ENCODE peak calls at places on chromosomes 16 and 17, in nine cellular contexts. One of them, this sample, is unnamed.
A peak's percentile ranks its signal among the peaks of the same experiment; 100 is the strongest.

GRCh38 chr17:80203448-80204092 is 16.6 kb downstream of the SGSH start:
- ATAC-seq in psoas muscle: no peak
- ATAC-seq in lung: no peak
- ATAC-seq in right lobe of liver: no peak
- ATAC-seq in body of pancreas: no peak
- ATAC-seq in CD8-positive, alpha-beta T cell: no peak
- ATAC-seq in upper lobe of left lung: no peak
- ATAC-seq in upper lobe of right lung: no peak
- ATAC-seq in gastrocnemius medialis: no peak
- ATAC-seq in this sample: no peak

GRCh38 chr16:86566966-86567700 is 504 bp downstream of the FOXC2 start:
- ATAC-seq in right lobe of liver: no peak
- ATAC-seq in CD8-positive, alpha-beta T cell: no peak
- ATAC-seq in lung: no peak
- ATAC-seq in upper lobe of left lung: peak; percentile 48
- ATAC-seq in psoas muscle: no peak
- ATAC-seq in upper lobe of right lung: no peak
- ATAC-seq in body of pancreas: no peak
- ATAC-seq in gastrocnemius medialis: no peak
- ATAC-seq in this sample: peak; percentile 44

GRCh38 chr17:39701012-39701783 is 1.3 kb downstream of the ERBB2 start:
- ATAC-seq in body of pancreas: no peak
- ATAC-seq in CD8-positive, alpha-beta T cell: no peak
- ATAC-seq in psoas muscle: no peak
- ATAC-seq in gastrocnemius medialis: no peak
- ATAC-seq in right lobe of liver: no peak
- ATAC-seq in upper lobe of left lung: no peak
- ATAC-seq in upper lobe of right lung: no peak
- ATAC-seq in lung: no peak
- ATAC-seq in this sample: no peak

GRCh38 chr17:1462164-1463112 is 6.4 kb upstream of the CRK start:
- ATAC-seq in gastrocnemius medialis: no peak
- ATAC-seq in CD8-positive, alpha-beta T cell: no peak
- ATAC-seq in body of pancreas: no peak
- ATAC-seq in lung: no peak
- ATAC-seq in right lobe of liver: peak; percentile 34
- ATAC-seq in upper lobe of right lung: no peak
- ATAC-seq in psoas muscle: no peak
- ATAC-seq in upper lobe of left lung: no peak
- ATAC-seq in this sample: no peak

GRCh38 chr17:30005709-30006320 is 64.4 kb downstream of the EFCAB5 start:
- ATAC-seq in lung: no peak
- ATAC-seq in psoas muscle: no peak
- ATAC-seq in right lobe of liver: no peak
- ATAC-seq in gastrocnemius medialis: no peak
- ATAC-seq in upper lobe of left lung: no peak
- ATAC-seq in CD8-positive, alpha-beta T cell: no peak
- ATAC-seq in body of pancreas: no peak
- ATAC-seq in upper lobe of right lung: no peak
- ATAC-seq in this sample: no peak

GRCh38 chr16:48452991-48453760 is 68.0 kb upstream of the SIAH1 start:
- ATAC-seq in upper lobe of right lung: no peak
- ATAC-seq in lung: no peak
- ATAC-seq in right lobe of liver: peak; percentile 33
- ATAC-seq in body of pancreas: no peak
- ATAC-seq in gastrocnemius medialis: peak; percentile 55
- ATAC-seq in psoas muscle: peak; percentile 93
- ATAC-seq in CD8-positive, alpha-beta T cell: no peak
- ATAC-seq in upper lobe of left lung: peak; percentile 12
- ATAC-seq in this sample: no peak

GRCh38 chr16:86387461-86388440 is 122.6 kb upstream of the FOXF1 start:
- ATAC-seq in body of pancreas: no peak
- ATAC-seq in right lobe of liver: peak; percentile 46
- ATAC-seq in gastrocnemius medialis: no peak
- ATAC-seq in upper lobe of left lung: peak; percentile 45
- ATAC-seq in upper lobe of right lung: peak; percentile 46
- ATAC-seq in psoas muscle: no peak
- ATAC-seq in lung: no peak
- ATAC-seq in CD8-positive, alpha-beta T cell: no peak
- ATAC-seq in this sample: no peak

GRCh38 chr16:18839555-18839954 is 38.2 kb upstream of the ARL6IP1 start:
- ATAC-seq in gastrocnemius medialis: peak; percentile 25
- ATAC-seq in upper lobe of right lung: peak; percentile 93
- ATAC-seq in upper lobe of left lung: no peak
- ATAC-seq in body of pancreas: no peak
- ATAC-seq in lung: no peak
- ATAC-seq in CD8-positive, alpha-beta T cell: no peak
- ATAC-seq in right lobe of liver: peak; percentile 92
- ATAC-seq in psoas muscle: peak; percentile 68
- ATAC-seq in this sample: no peak

GRCh38 chr16:57405194-57405593 is 627 bp downstream of the CCL17 start:
- ATAC-seq in upper lobe of right lung: no peak
- ATAC-seq in right lobe of liver: no peak
- ATAC-seq in upper lobe of left lung: no peak
- ATAC-seq in lung: no peak
- ATAC-seq in CD8-positive, alpha-beta T cell: no peak
- ATAC-seq in body of pancreas: no peak
- ATAC-seq in psoas muscle: no peak
- ATAC-seq in gastrocnemius medialis: no peak
- ATAC-seq in this sample: no peak

GRCh38 chr17:37691807-37692206 is 48.6 kb upstream of the DDX52 start:
- ATAC-seq in upper lobe of right lung: no peak
- ATAC-seq in upper lobe of left lung: no peak
- ATAC-seq in body of pancreas: no peak
- ATAC-seq in gastrocnemius medialis: no peak
- ATAC-seq in right lobe of liver: no peak
- ATAC-seq in lung: no peak
- ATAC-seq in CD8-positive, alpha-beta T cell: no peak
- ATAC-seq in psoas muscle: no peak
- ATAC-seq in this sample: no peak

GRCh38 chr17:65794572-65794971 is 233.1 kb upstream of the AXIN2 start:
- ATAC-seq in CD8-positive, alpha-beta T cell: no peak
- ATAC-seq in body of pancreas: no peak
- ATAC-seq in psoas muscle: no peak
- ATAC-seq in gastrocnemius medialis: no peak
- ATAC-seq in upper lobe of right lung: peak; percentile 88
- ATAC-seq in upper lobe of left lung: no peak
- ATAC-seq in right lobe of liver: peak; percentile 70
- ATAC-seq in lung: no peak
- ATAC-seq in this sample: no peak

GRCh38 chr16:4113358-4114256 is 2.6 kb downstream of the ADCY9 start:
- ATAC-seq in right lobe of liver: peak; percentile 61
- ATAC-seq in psoas muscle: peak; percentile 15
- ATAC-seq in CD8-positive, alpha-beta T cell: no peak
- ATAC-seq in upper lobe of left lung: no peak
- ATAC-seq in lung: no peak
- ATAC-seq in upper lobe of right lung: no peak
- ATAC-seq in gastrocnemius medialis: no peak
- ATAC-seq in body of pancreas: no peak
- ATAC-seq in this sample: no peak
- H3K4me3 ChIP-seq in right lobe of liver: peak overlapping the region; percentile 49
- H3K4me3 ChIP-seq in psoas muscle: peak overlapping the region; percentile 83
- H3K4me3 ChIP-seq in CD8-positive, alpha-beta T cell: no peak overlapping the region
- H3K4me3 ChIP-seq in upper lobe of left lung: peak overlapping the region; percentile 26
- H3K4me3 ChIP-seq in lung: peak overlapping the region; percentile 11
- H3K4me3 ChIP-seq in upper lobe of right lung: peak overlapping the region; percentile 76
- H3K4me3 ChIP-seq in gastrocnemius medialis: peak overlapping the region; percentile 82
- H3K4me3 ChIP-seq in body of pancreas: peak overlapping the region; percentile 9
- H3K4me3 ChIP-seq in this sample: peak overlapping the region; percentile 6

GRCh38 chr16:79247386-79247785 is 353.2 kb downstream of the MAF start:
- ATAC-seq in psoas muscle: no peak
- ATAC-seq in right lobe of liver: peak; percentile 70
- ATAC-seq in upper lobe of left lung: no peak
- ATAC-seq in body of pancreas: no peak
- ATAC-seq in CD8-positive, alpha-beta T cell: no peak
- ATAC-seq in upper lobe of right lung: no peak
- ATAC-seq in lung: no peak
- ATAC-seq in gastrocnemius medialis: no peak
- ATAC-seq in this sample: no peak
- H3K36me3 ChIP-seq in psoas muscle: no peaks in the 10 kb centered on the region
- H3K36me3 ChIP-seq in right lobe of liver: no peaks in the 10 kb centered on the region
- H3K36me3 ChIP-seq in upper lobe of left lung: no peaks in the 10 kb centered on the region
- H3K36me3 ChIP-seq in body of pancreas: no peaks in the 10 kb centered on the region
- H3K36me3 ChIP-seq in CD8-positive, alpha-beta T cell: no peaks in the 10 kb centered on the region
- H3K36me3 ChIP-seq in upper lobe of right lung: no peaks in the 10 kb centered on the region
- H3K36me3 ChIP-seq in lung: no peaks in the 10 kb centered on the region
- H3K36me3 ChIP-seq in gastrocnemius medialis: no peaks in the 10 kb centered on the region
- H3K36me3 ChIP-seq in this sample: no peaks in the 10 kb centered on the region

GRCh38 chr17:16286009-16286946 is 67.0 kb downstream of the CENPV start:
- ATAC-seq in CD8-positive, alpha-beta T cell: peak; percentile 93
- ATAC-seq in lung: peak; percentile 82
- ATAC-seq in right lobe of liver: peak; percentile 94
- ATAC-seq in upper lobe of left lung: peak; percentile 94
- ATAC-seq in psoas muscle: peak; percentile 87
- ATAC-seq in body of pancreas: peak; percentile 82
- ATAC-seq in upper lobe of right lung: peak; percentile 95
- ATAC-seq in gastrocnemius medialis: peak; percentile 82
- ATAC-seq in this sample: peak; percentile 93

GRCh38 chr17:16283705-16284104 is 66.7 kb downstream of the PIGL start:
- ATAC-seq in upper lobe of right lung: no peak
- ATAC-seq in right lobe of liver: no peak
- ATAC-seq in gastrocnemius medialis: no peak
- ATAC-seq in lung: no peak
- ATAC-seq in psoas muscle: no peak
- ATAC-seq in body of pancreas: no peak
- ATAC-seq in upper lobe of left lung: no peak
- ATAC-seq in CD8-positive, alpha-beta T cell: no peak
- ATAC-seq in this sample: no peak

GRCh38 chr17:16286947-16287562 is 66.2 kb downstream of the CENPV start:
- ATAC-seq in upper lobe of right lung: no peak
- ATAC-seq in psoas muscle: peak; percentile 18
- ATAC-seq in body of pancreas: no peak
- ATAC-seq in upper lobe of left lung: no peak
- ATAC-seq in CD8-positive, alpha-beta T cell: no peak
- ATAC-seq in right lobe of liver: no peak
- ATAC-seq in gastrocnemius medialis: no peak
- ATAC-seq in lung: no peak
- ATAC-seq in this sample: no peak

GRCh38 chr17:16287563-16288027 is 65.7 kb downstream of the CENPV start:
- ATAC-seq in upper lobe of right lung: peak; percentile 59
- ATAC-seq in body of pancreas: no peak
- ATAC-seq in right lobe of liver: no peak
- ATAC-seq in upper lobe of left lung: peak; percentile 61
- ATAC-seq in CD8-positive, alpha-beta T cell: no peak
- ATAC-seq in gastrocnemius medialis: no peak
- ATAC-seq in lung: peak; percentile 37
- ATAC-seq in psoas muscle: no peak
- ATAC-seq in this sample: no peak

DNA sequence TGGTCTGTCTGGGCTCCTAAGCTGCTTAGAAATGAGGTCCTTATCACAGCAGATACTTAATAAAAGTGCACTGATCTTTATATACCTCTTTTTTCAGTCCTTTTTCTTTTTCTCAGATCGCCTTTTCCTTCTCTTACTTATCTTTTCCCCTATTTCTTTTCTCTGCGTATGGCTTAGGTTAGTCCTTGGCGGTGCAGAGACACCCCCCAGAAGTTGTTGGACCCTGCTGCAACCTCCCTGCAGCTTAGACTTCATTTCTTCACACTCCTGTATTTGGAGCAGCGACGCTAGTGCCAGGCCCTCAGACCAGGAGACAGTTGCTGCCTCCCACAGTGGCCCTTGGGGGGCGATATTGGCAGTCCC is 67.6 kb downstream of the CENPV start:
- ATAC-seq in lung: no peak
- ATAC-seq in upper lobe of right lung: no peak
- ATAC-seq in psoas muscle: no peak
- ATAC-seq in right lobe of liver: no peak
- ATAC-seq in gastrocnemius medialis: no peak
- ATAC-seq in body of pancreas: no peak
- ATAC-seq in upper lobe of left lung: no peak
- ATAC-seq in CD8-positive, alpha-beta T cell: no peak
- ATAC-seq in this sample: no peak
- H3K4me3 ChIP-seq in lung: no peak overlapping the region
- H3K4me3 ChIP-seq in upper lobe of right lung: no peak overlapping the region
- H3K4me3 ChIP-seq in psoas muscle: peak overlapping the region; percentile 45
- H3K4me3 ChIP-seq in right lobe of liver: no peak overlapping the region
- H3K4me3 ChIP-seq in gastrocnemius medialis: peak overlapping the region; percentile 46
- H3K4me3 ChIP-seq in body of pancreas: no peak overlapping the region
- H3K4me3 ChIP-seq in upper lobe of left lung: no peak overlapping the region
- H3K4me3 ChIP-seq in CD8-positive, alpha-beta T cell: peak overlapping the region; percentile 19
- H3K4me3 ChIP-seq in this sample: no peak overlapping the region

GRCh38 chr16:24815052-24815451 is 30.7 kb upstream of the SLC5A11 start:
- ATAC-seq in body of pancreas: no peak
- ATAC-seq in CD8-positive, alpha-beta T cell: no peak
- ATAC-seq in psoas muscle: no peak
- ATAC-seq in gastrocnemius medialis: no peak
- ATAC-seq in right lobe of liver: no peak
- ATAC-seq in upper lobe of right lung: no peak
- ATAC-seq in lung: no peak
- ATAC-seq in upper lobe of left lung: no peak
- ATAC-seq in this sample: no peak

GRCh38 chr16:24816688-24817087 is 29.1 kb upstream of the SLC5A11 start:
- ATAC-seq in upper lobe of left lung: no peak
- ATAC-seq in psoas muscle: no peak
- ATAC-seq in right lobe of liver: peak; percentile 74
- ATAC-seq in lung: no peak
- ATAC-seq in body of pancreas: no peak
- ATAC-seq in gastrocnemius medialis: no peak
- ATAC-seq in CD8-positive, alpha-beta T cell: no peak
- ATAC-seq in upper lobe of right lung: no peak
- ATAC-seq in this sample: no peak

GRCh38 chr16:24805484-24805883 is 40.3 kb upstream of the SLC5A11 start:
- ATAC-seq in body of pancreas: no peak
- ATAC-seq in upper lobe of right lung: no peak
- ATAC-seq in psoas muscle: no peak
- ATAC-seq in upper lobe of left lung: no peak
- ATAC-seq in gastrocnemius medialis: no peak
- ATAC-seq in CD8-positive, alpha-beta T cell: no peak
- ATAC-seq in lung: no peak
- ATAC-seq in right lobe of liver: no peak
- ATAC-seq in this sample: no peak

DNA sequence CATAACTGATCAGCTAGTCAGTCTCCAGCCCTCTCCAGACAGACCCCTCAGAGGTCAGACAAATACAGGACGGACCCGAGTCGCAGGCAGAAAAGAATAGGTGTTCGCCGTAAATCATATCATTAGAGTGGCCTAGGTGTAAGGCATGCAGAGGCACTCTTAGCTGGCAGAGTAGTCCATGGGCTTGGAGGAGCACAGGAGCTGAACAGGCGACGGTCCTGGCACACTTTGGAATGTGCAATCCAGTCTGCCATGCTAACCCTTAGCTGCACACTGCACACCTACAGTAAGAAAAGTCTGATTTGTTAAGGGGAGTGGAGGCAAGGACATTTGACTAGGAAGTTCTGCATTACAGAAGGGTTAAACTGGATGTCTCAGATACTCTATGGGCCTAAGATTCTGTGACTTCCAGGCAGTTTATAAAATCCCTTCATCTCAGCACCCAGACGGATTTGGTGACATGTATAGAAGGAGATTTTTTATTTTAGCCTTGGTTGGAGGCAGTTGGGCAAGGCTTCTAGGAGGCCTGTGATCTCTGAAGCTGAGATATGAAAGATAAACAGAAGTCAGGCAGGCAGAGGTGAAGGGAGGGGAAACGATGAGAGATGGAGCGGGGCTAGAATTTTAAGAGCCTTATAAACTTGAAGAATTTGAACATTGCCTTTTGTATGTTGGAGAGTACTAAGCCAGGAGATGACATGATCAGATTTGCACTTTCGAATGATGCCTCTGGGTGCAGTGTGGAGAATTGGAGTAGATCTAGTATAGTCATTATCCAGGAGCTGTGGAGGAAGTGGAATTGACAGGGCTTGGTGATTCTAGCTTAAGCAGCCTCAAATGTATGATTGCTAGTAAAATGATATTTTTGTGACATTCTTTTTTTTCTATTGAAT is 34.6 kb upstream of the SLC5A11 start:
- ATAC-seq in CD8-positive, alpha-beta T cell: no peak
- ATAC-seq in upper lobe of left lung: peak; percentile 26
- ATAC-seq in upper lobe of right lung: no peak
- ATAC-seq in lung: no peak
- ATAC-seq in psoas muscle: no peak
- ATAC-seq in gastrocnemius medialis: no peak
- ATAC-seq in body of pancreas: no peak
- ATAC-seq in right lobe of liver: peak; percentile 12
- ATAC-seq in this sample: no peak
- H3K36me3 ChIP-seq in CD8-positive, alpha-beta T cell: peaks cover 42% of the 10 kb centered on the region
- H3K36me3 ChIP-seq in upper lobe of left lung: peaks cover 90% of the 10 kb centered on the region
- H3K36me3 ChIP-seq in upper lobe of right lung: peaks cover 100% of the 10 kb centered on the region
- H3K36me3 ChIP-seq in lung: peaks cover 66% of the 10 kb centered on the region
- H3K36me3 ChIP-seq in psoas muscle: peaks cover 18% of the 10 kb centered on the region
- H3K36me3 ChIP-seq in gastrocnemius medialis: peaks cover 86% of the 10 kb centered on the region
- H3K36me3 ChIP-seq in body of pancreas: peaks cover 22% of the 10 kb centered on the region
- H3K36me3 ChIP-seq in right lobe of liver: no peaks in the 10 kb centered on the region
- H3K36me3 ChIP-seq in this sample: peaks cover 10% of the 10 kb centered on the region

This sample was measured in gastroesophageal sphincter.